ENCODE peak calls at places on chromosome X, in nine cellular contexts. P is foreskin keratinocyte; S is Calu3; J is stimulated activated CD8-positive, alpha-beta memory T cell treated with anti-CD3 and anti-CD28 coated beads, Interleukin-2, amount 100 ng/mL, for 1 hour; Z is nephron progenitor cell; V is activated CD4-positive, CD25-positive, alpha-beta regulatory T cell; C is AG04449; A is CD4-positive, alpha-beta T cell; O is GM10248. Q is an unnamed sample.

GRCh38 chrX:15816886-15817285 is 26.6 kb downstream of the ZRSR2 start:
- DNase-seq in C (no peak), J (peak; percentile 5), V (no peak), Z (no peak), P (no peak), O (no peak), A (no peak), S (no peak), Q (no peak)

GRCh38 chrX:19579485-19579884 is 64.2 kb upstream of the MAP3K15 start:
- DNase-seq in J (no peak), O (no peak), C (no peak), P (no peak), S (no peak), V (no peak), Z (no peak), A (no peak), Q (no peak)

GRCh38 chrX:109793191-109793590 is 60.1 kb upstream of the ACSL4 start:
- DNase-seq in Z (no peak), A (no peak), V (no peak), O (no peak), P (peak; percentile 91), C (no peak), S (no peak), J (no peak), Q (no peak)

GRCh38 chrX:30875957-30876356 is 13.1 kb downstream of the TAB3 start:
- DNase-seq in Z (no peak), S (no peak), P (peak; percentile 88), C (peak; percentile 38), J (no peak), V (no peak), A (no peak), O (no peak), Q (no peak)

GRCh38 chrX:131068945-131069719 is 11.0 kb downstream of the ARHGAP36 start:
- DNase-seq in J (no peak), A (no peak), P (no peak), C (no peak), Z (peak; percentile 89), S (no peak), O (peak; percentile 34), V (no peak), Q (no peak)

GRCh38 chrX:103453655-103454054 is 65.6 kb downstream of the RAB40A start:
- DNase-seq in V (no peak), P (peak; percentile 96), A (no peak), Z (no peak), J (no peak), C (peak; percentile 73), O (no peak), S (no peak), Q (no peak)

GRCh38 chrX:100417671-100418070 is 7.6 kb upstream of the PCDH19 start:
- DNase-seq in V (no peak), J (no peak), C (no peak), S (no peak), P (no peak), Z (no peak), A (no peak), O (no peak), Q (no peak)

GRCh38 chrX:97109730-97110129 is 226.0 kb downstream of the RPA4 start:
- DNase-seq in P (no peak), S (no peak), A (no peak), C (no peak), O (no peak), Z (no peak), V (no peak), J (no peak), Q (no peak)

GRCh38 chrX:103849558-103849957 is 17.5 kb upstream of the RAB9B start:
- DNase-seq in A (no peak), J (no peak), Z (no peak), S (no peak), V (no peak), P (no peak), O (no peak), C (no peak), Q (no peak)

GRCh38 chrX:45344597-45344996 is 143.9 kb upstream of the DIPK2B start:
- DNase-seq in O (no peak), S (no peak), J (no peak), P (no peak), V (no peak), A (no peak), C (peak; percentile 50), Z (no peak), Q (no peak)

GRCh38 chrX:147900349-147900748 is 11.4 kb upstream of the FMR1 start:
- DNase-seq in Z (no peak), C (no peak), O (no peak), V (no peak), S (no peak), P (peak; percentile 53), J (no peak), A (no peak), Q (no peak)

GRCh38 chrX:11908371-11908770 is 150.3 kb downstream of the MSL3 start:
- DNase-seq in A (no peak), Z (no peak), V (no peak), P (peak; percentile 13), J (no peak), S (peak; percentile 38), C (no peak), O (peak; percentile 16), Q (no peak)

GRCh38 chrX:105821471-105822081 is 763 bp upstream of the NRK start:
- DNase-seq in P (peak; percentile 63), J (no peak), Z (peak; percentile 25), S (no peak), O (no peak), A (no peak), V (no peak), C (no peak), Q (no peak)

GRCh38 chrX:29841750-29842149 is 373.6 kb upstream of the MAGEB2 start:
- DNase-seq in P (no peak), A (no peak), O (no peak), Z (no peak), C (no peak), V (no peak), J (no peak), S (no peak), Q (no peak)

GRCh38 chrX:13719192-13719856 is 15.1 kb downstream of the TRAPPC2 start:
- DNase-seq in C (no peak), Z (no peak), A (no peak), J (no peak), V (no peak), O (no peak), S (no peak), P (no peak), Q (no peak)

GRCh38 chrX:130264573-130264972 is 4.1 kb downstream of the ZNF280C start:
- DNase-seq in S (no peak), C (no peak), J (no peak), V (no peak), O (no peak), A (no peak), P (no peak), Z (no peak), Q (no peak)

GRCh38 chrX:68938244-68939004 is 109.6 kb downstream of the EFNB1 start:
- DNase-seq in S (no peak), O (no peak), P (no peak), C (no peak), Z (no peak), A (no peak), V (no peak), J (no peak), Q (no peak)

GRCh38 chrX:13605611-13606010 is 36.2 kb downstream of the EGFL6 start:
- DNase-seq in P (peak; percentile 59), A (no peak), C (no peak), V (no peak), Z (no peak), S (peak; percentile 30), O (no peak), J (no peak), Q (no peak)

GRCh38 chrX:110317079-110317819 is 636 bp downstream of the AMMECR1 start:
- DNase-seq in C (no peak), Z (peak; percentile 53), J (peak; percentile 6), P (peak; percentile 7), S (peak; percentile 24), O (peak; percentile 24), A (peak; percentile 15), V (peak; percentile 11), Q (peak; percentile 6)

GRCh38 chrX:42615161-42615563 is 162.8 kb downstream of the PPP1R2C start:
- DNase-seq in C (no peak), J (no peak), A (peak; percentile 2), P (peak; percentile 14), V (no peak), O (no peak), S (peak; percentile 17), Z (peak; percentile 2), Q (no peak)

GRCh38 chrX:56794831-56795230 is 65.8 kb downstream of the NBDY start:
- DNase-seq in A (no peak), P (no peak), J (no peak), Z (no peak), C (no peak), V (no peak), O (no peak), S (no peak), Q (no peak)

GRCh38 chrX:17369294-17369693 is 5.7 kb upstream of the NHS start:
- DNase-seq in A (no peak), V (no peak), O (no peak), C (no peak), J (no peak), P (no peak), Z (no peak), S (no peak), Q (no peak)

GRCh38 chrX:39650883-39651282 is 446.9 kb downstream of the BCOR start:
- DNase-seq in C (no peak), Z (peak; percentile 55), A (no peak), J (no peak), O (no peak), P (no peak), S (no peak), V (no peak), Q (no peak)

GRCh38 chrX:75623535-75623934 is 100.7 kb upstream of the ZDHHC15 start:
- DNase-seq in O (no peak), Z (no peak), V (no peak), P (no peak), C (no peak), A (no peak), S (no peak), J (no peak), Q (no peak)

GRCh38 chrX:118977424-118977823 is 3.0 kb downstream of the LONRF3 start:
- DNase-seq in S (no peak), O (no peak), P (no peak), V (no peak), A (no peak), C (no peak), J (no peak), Z (no peak), Q (no peak)